ENCODE peak calls at places on chromosomes 11 and 22, in five cellular contexts. C, Y, H, Z and M are unnamed samples.

GRCh38 chr11:122038543-122038942 is 77.5 kb downstream of the BLID start:
- DNase-seq in H (peak; percentile 82), Z (peak; percentile 51), C (peak; percentile 15), Y (no peak), M (peak; percentile 51)

GRCh38 chr11:132874638-132875037 is 657.7 kb downstream of the OPCML start:
- DNase-seq in Y (no peak), C (no peak), Z (peak; percentile 94), H (peak; percentile 76), M (no peak)

GRCh38 chr22:43562843-43563242 is 151.0 kb downstream of the MPPED1 start:
- DNase-seq in Y (no peak), H (no peak), Z (no peak), C (no peak), M (no peak)

GRCh38 chr11:96366024-96366423 is 23.0 kb upstream of the MAML2 start:
- DNase-seq in C (no peak), Y (no peak), H (no peak), Z (no peak), M (no peak)

GRCh38 chr11:110148775-110149744 is 55.9 kb downstream of the ZC3H12C start:
- DNase-seq in H (peak; percentile 82), Y (no peak), C (peak; percentile 43), Z (peak; percentile 85), M (peak; percentile 26)

GRCh38 chr11:76658651-76659650 is 11.6 kb downstream of the LRRC32 start:
- DNase-seq in Y (peak; percentile 57), H (no peak), Z (no peak), C (no peak), M (peak; percentile 43)

GRCh38 chr11:61757213-61757862 is 4.9 kb downstream of the MYRF start:
- DNase-seq in C (no peak), Z (no peak), H (no peak), Y (no peak), M (no peak)

GRCh38 chr11:77198440-77198849 is 70.4 kb downstream of the MYO7A start:
- DNase-seq in C (no peak), Y (peak; percentile 53), H (no peak), Z (peak; percentile 18), M (peak; percentile 35)

GRCh38 chr11:57343825-57344224 is 5.7 kb downstream of the P2RX3 start:
- DNase-seq in Y (no peak), C (no peak), H (no peak), Z (no peak), M (no peak)

GRCh38 chr11:111665779-111666178 is 63.5 kb downstream of the SIK2 start:
- DNase-seq in C (peak; percentile 20), Z (no peak), Y (no peak), H (no peak), M (peak; percentile 10)

GRCh38 chr11:121321614-121322243 is 29.2 kb downstream of the SC5D start:
- DNase-seq in Z (peak; percentile 12), C (peak; percentile 27), Y (no peak), H (no peak), M (no peak)

GRCh38 chr22:28181332-28181731 is 262.3 kb upstream of the PITPNB start:
- DNase-seq in C (no peak), Y (no peak), H (no peak), Z (no peak), M (no peak)

GRCh38 chr11:109929308-109929707 is 163.9 kb upstream of the ZC3H12C start:
- DNase-seq in C (no peak), H (no peak), Z (no peak), Y (no peak), M (no peak)

GRCh38 chr22:22461111-22461510 is 47.4 kb downstream of the ZNF280B start:
- DNase-seq in Y (no peak), Z (no peak), C (no peak), H (no peak), M (no peak)

GRCh38 chr11:44822369-44822768 is 95.6 kb downstream of the TSPAN18 start:
- DNase-seq in Z (no peak), Y (no peak), H (no peak), C (no peak), M (no peak)

GRCh38 chr11:32829157-32829679 is 509 bp upstream of the PRRG4 start:
- DNase-seq in Z (no peak), H (no peak), C (no peak), Y (no peak), M (no peak)

GRCh38 chr11:3014314-3014938 is 22.3 kb upstream of the NAP1L4 start:
- DNase-seq in Y (no peak), H (no peak), C (no peak), Z (no peak), M (no peak)